ENCODE peak calls at places on chromosome 19, in four cellular contexts. One of them, this sample, is unnamed.

GRCh38 chr19:32104465-32105235 is 240.8 kb upstream of the ZNF507 start:
- DNase-seq in HepG2: no peak
- DNase-seq in GM12878: no peak
- DNase-seq in K562: peak
- DNase-seq in this sample: peak

GRCh38 chr19:36136975-36137686 is 2.7 kb upstream of the CAPNS1 start:
- DNase-seq in GM12878: no peak
- DNase-seq in HepG2: no peak
- DNase-seq in K562: no peak
- DNase-seq in this sample: peak

GRCh38 chr19:33703821-33704220 is 82.1 kb downstream of the CHST8 start:
- DNase-seq in K562: no peak
- DNase-seq in GM12878: no peak
- DNase-seq in HepG2: no peak
- DNase-seq in this sample: no peak

GRCh38 chr19:42420055-42420544 is 7.1 kb downstream of the LIPE start:
- DNase-seq in K562: peak
- DNase-seq in GM12878: no peak
- DNase-seq in HepG2: peak
- DNase-seq in this sample: peak

GRCh38 chr19:38792250-38793111 is 3.5 kb downstream of the LGALS7B start:
- DNase-seq in HepG2: no peak
- DNase-seq in K562: no peak
- DNase-seq in GM12878: no peak
- DNase-seq in this sample: no peak

GRCh38 chr19:13842294-13843103 is 34.4 kb upstream of the NANOS3 start:
- DNase-seq in HepG2: no peak
- DNase-seq in GM12878: no peak
- DNase-seq in K562: peak
- DNase-seq in this sample: peak

GRCh38 chr19:28523619-28524018 is 689.3 kb downstream of the UQCRFS1 start:
- DNase-seq in GM12878: no peak
- DNase-seq in K562: no peak
- DNase-seq in HepG2: no peak
- DNase-seq in this sample: no peak

GRCh38 chr19:40658031-40658430 is 32.4 kb downstream of the NUMBL start:
- DNase-seq in GM12878: no peak
- DNase-seq in K562: no peak
- DNase-seq in HepG2: no peak
- DNase-seq in this sample: no peak

GRCh38 chr19:38149597-38149996 is 74.4 kb downstream of the DPF1 start:
- DNase-seq in K562: peak
- DNase-seq in GM12878: no peak
- DNase-seq in HepG2: no peak
- DNase-seq in this sample: no peak

GRCh38 chr19:2087621-2088100 is 8.5 kb downstream of the MOB3A start:
- DNase-seq in GM12878: peak
- DNase-seq in HepG2: no peak
- DNase-seq in K562: no peak
- DNase-seq in this sample: no peak

GRCh38 chr19:51398096-51398704 is 7.8 kb upstream of the C19orf84 start:
- DNase-seq in GM12878: no peak
- DNase-seq in K562: peak
- DNase-seq in HepG2: peak
- DNase-seq in this sample: peak

GRCh38 chr19:2478324-2478755 is 2.4 kb downstream of the GADD45B start:
- DNase-seq in HepG2: no peak
- DNase-seq in K562: no peak
- DNase-seq in GM12878: no peak
- DNase-seq in this sample: no peak

GRCh38 chr19:34676697-34677385 is at the start of gene SCGB2B2:
- DNase-seq in HepG2: no peak
- DNase-seq in K562: no peak
- DNase-seq in GM12878: peak
- DNase-seq in this sample: peak

GRCh38 chr19:56912406-56912805 is 71.9 kb upstream of the PEG3 start:
- DNase-seq in K562: no peak
- DNase-seq in GM12878: no peak
- DNase-seq in HepG2: no peak
- DNase-seq in this sample: no peak

GRCh38 chr19:15640294-15640903 is at the start of gene CYP4F3:
- DNase-seq in GM12878: no peak
- DNase-seq in K562: peak
- DNase-seq in HepG2: peak
- DNase-seq in this sample: peak

GRCh38 chr19:5355076-5355475 is 14.5 kb upstream of the PTPRS start:
- DNase-seq in K562: no peak
- DNase-seq in HepG2: no peak
- DNase-seq in GM12878: no peak
- DNase-seq in this sample: no peak

GRCh38 chr19:35295792-35296462 is 4.0 kb downstream of the MAG start:
- DNase-seq in GM12878: no peak
- DNase-seq in K562: peak
- DNase-seq in HepG2: no peak
- DNase-seq in this sample: no peak

GRCh38 chr19:50173144-50173543 is 10.1 kb upstream of the IZUMO2 start:
- DNase-seq in GM12878: peak
- DNase-seq in K562: peak
- DNase-seq in HepG2: no peak
- DNase-seq in this sample: no peak

GRCh38 chr19:36392916-36393673 is 14.1 kb upstream of the ZFP14 start:
- DNase-seq in HepG2: no peak
- DNase-seq in GM12878: no peak
- DNase-seq in K562: no peak
- DNase-seq in this sample: no peak

GRCh38 chr19:20472854-20473253 is 92.7 kb downstream of the ZNF737 start:
- DNase-seq in K562: peak
- DNase-seq in GM12878: no peak
- DNase-seq in HepG2: no peak
- DNase-seq in this sample: no peak

GRCh38 chr19:49425922-49426592 is 869 bp downstream of the GFY start:
- DNase-seq in HepG2: no peak
- DNase-seq in K562: peak
- DNase-seq in GM12878: no peak
- DNase-seq in this sample: no peak

GRCh38 chr19:10478476-10478875 is 24.7 kb downstream of the KEAP1 start:
- DNase-seq in HepG2: no peak
- DNase-seq in GM12878: no peak
- DNase-seq in K562: no peak
- DNase-seq in this sample: no peak

GRCh38 chr19:2477141-2477710 is 1.3 kb downstream of the GADD45B start:
- DNase-seq in HepG2: no peak
- DNase-seq in K562: no peak
- DNase-seq in GM12878: no peak
- DNase-seq in this sample: no peak

GRCh38 chr19:7905859-7906258 is 2.2 kb downstream of the MAP2K7 start:
- DNase-seq in HepG2: no peak
- DNase-seq in GM12878: no peak
- DNase-seq in K562: no peak
- DNase-seq in this sample: no peak

GRCh38 chr19:34503546-34504272 is 22.2 kb downstream of the WTIP start:
- DNase-seq in K562: no peak
- DNase-seq in GM12878: no peak
- DNase-seq in HepG2: no peak
- DNase-seq in this sample: no peak

GRCh38 chr19:49212302-49212701 is 54.7 kb downstream of the TRPM4 start:
- DNase-seq in HepG2: no peak
- DNase-seq in K562: peak
- DNase-seq in GM12878: no peak
- DNase-seq in this sample: no peak

DNA sequence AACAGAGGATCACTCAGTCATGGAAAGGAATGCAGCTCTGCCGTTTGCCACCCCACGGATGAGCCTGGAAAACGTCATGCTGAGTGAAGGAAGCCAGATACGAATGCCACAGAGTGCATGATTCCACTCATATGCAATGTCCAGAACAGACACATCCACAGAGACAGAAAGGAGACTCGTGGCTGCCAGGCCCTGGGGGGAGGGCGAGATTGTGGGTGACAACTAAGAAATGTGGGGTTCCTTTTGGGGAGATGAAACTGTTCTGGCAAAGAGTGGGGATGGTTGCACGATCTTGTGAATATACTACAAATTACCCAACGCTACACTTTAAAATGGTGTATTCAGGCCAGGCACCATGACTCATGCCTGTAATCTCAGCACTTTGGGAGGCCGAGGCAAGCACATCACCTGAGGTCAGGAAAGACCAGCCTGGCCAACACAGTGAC is 27.2 kb upstream of the NAPA start:
- DNase-seq in K562: no peak
- DNase-seq in GM12878: no peak
- DNase-seq in HepG2: no peak
- DNase-seq in this sample: no peak
- TF ChIP-seq RAD21 in K562: no peak
- TF ChIP-seq RAD21 in GM12878: no peak
- TF ChIP-seq RAD21 in HepG2: no peak
- TF ChIP-seq RAD21 in this sample: no peak

GRCh38 chr19:9140159-9140874 is at the start of gene ZNF317:
- DNase-seq in K562: peak
- DNase-seq in HepG2: peak
- DNase-seq in GM12878: peak
- DNase-seq in this sample: peak

GRCh38 chr19:9144920-9145319 is 4.7 kb downstream of the ZNF317 start:
- DNase-seq in GM12878: no peak
- DNase-seq in HepG2: no peak
- DNase-seq in K562: no peak
- DNase-seq in this sample: peak

GRCh38 chr19:9139609-9140158 is 513 bp upstream of the ZNF317 start:
- DNase-seq in GM12878: no peak
- DNase-seq in HepG2: no peak
- DNase-seq in K562: no peak
- DNase-seq in this sample: no peak
- TF ChIP-seq POLR2AphosphoS2 in GM12878: no peak
- TF ChIP-seq POLR2AphosphoS2 in HepG2: no peak
- TF ChIP-seq POLR2AphosphoS2 in K562: no peak
- TF ChIP-seq POLR2AphosphoS2 in this sample: no peak

DNA sequence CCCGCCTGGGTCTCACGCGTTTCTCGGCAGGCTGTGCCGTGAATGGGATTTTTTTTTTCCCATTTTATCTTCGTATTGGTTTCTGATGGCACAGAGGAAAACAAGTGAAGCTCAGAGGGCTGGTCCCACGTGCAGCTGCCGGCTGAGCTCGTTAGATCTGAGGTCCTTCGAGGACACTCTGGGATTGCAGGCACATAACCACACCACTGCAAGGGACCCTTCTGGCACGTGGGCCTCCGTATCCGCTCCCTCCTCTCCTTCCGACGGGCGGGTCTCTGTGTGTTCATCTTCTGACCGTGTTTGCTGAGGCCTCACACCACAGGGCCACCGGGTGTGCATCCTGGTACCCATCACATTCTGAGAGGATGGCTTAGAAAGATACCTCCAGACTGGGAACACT is 16.6 kb downstream of the CFD start:
- DNase-seq in HepG2: no peak
- DNase-seq in K562: no peak
- DNase-seq in GM12878: no peak
- DNase-seq in this sample: no peak
- TF ChIP-seq RAD21 in HepG2: no peak
- TF ChIP-seq RAD21 in K562: no peak
- TF ChIP-seq RAD21 in GM12878: no peak
- TF ChIP-seq RAD21 in this sample: no peak

GRCh38 chr19:19134687-19135158 is 3.6 kb downstream of the TMEM161A start:
- DNase-seq in K562: peak
- DNase-seq in HepG2: no peak
- DNase-seq in GM12878: no peak
- DNase-seq in this sample: no peak
- TF ChIP-seq POLR2AphosphoS2 in K562: no peak
- TF ChIP-seq POLR2AphosphoS2 in HepG2: no peak
- TF ChIP-seq POLR2AphosphoS2 in GM12878: no peak
- TF ChIP-seq POLR2AphosphoS2 in this sample: no peak

GRCh38 chr19:52923782-52924593 is 760 bp upstream of the ZNF888 start:
- DNase-seq in HepG2: peak
- DNase-seq in GM12878: no peak
- DNase-seq in K562: peak
- DNase-seq in this sample: no peak
- TF ChIP-seq RAD21 in HepG2: no peak
- TF ChIP-seq RAD21 in GM12878: no peak
- TF ChIP-seq RAD21 in K562: no peak
- TF ChIP-seq RAD21 in this sample: no peak

GRCh38 chr19:3857449-3858003 is 11.3 kb downstream of the ZFR2 start:
- DNase-seq in HepG2: no peak
- DNase-seq in K562: no peak
- DNase-seq in GM12878: no peak
- DNase-seq in this sample: no peak
- TF ChIP-seq POLR2AphosphoS2 in HepG2: no peak
- TF ChIP-seq POLR2AphosphoS2 in K562: no peak
- TF ChIP-seq POLR2AphosphoS2 in GM12878: no peak
- TF ChIP-seq POLR2AphosphoS2 in this sample: no peak

DNA sequence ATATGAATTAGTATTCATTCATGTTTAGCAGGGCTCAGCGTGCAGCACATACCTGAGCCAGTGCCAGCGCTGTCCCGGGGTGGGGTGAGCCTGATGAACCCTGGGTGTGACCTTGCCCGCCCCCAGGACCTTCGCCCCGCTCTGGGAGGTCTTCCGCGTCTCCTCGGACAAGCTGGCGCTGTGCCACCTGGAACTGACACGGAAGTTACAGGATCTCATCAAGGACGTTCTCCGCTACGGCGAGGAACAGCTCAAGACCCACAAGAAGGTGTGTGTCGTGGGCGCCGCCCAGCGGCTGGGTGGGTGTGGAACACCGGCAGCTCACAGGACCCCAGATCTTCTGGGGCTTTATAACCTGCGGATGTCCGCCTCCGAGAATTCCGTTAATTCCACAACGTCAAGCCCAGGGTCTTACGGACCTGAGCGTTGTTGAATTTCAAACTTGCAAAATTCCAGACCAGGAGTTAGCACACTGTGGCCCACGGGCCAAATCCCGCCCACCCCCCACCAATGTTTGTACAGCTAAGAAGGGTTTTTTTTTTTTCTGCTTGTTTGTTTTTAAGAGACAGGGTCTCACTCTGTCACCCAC is 15.4 kb downstream of the FCHO1 start:
- DNase-seq in K562: peak
- DNase-seq in GM12878: no peak
- DNase-seq in HepG2: peak
- DNase-seq in this sample: peak
- TF ChIP-seq RAD21 in K562: no peak
- TF ChIP-seq RAD21 in GM12878: peak
- TF ChIP-seq RAD21 in HepG2: peak
- TF ChIP-seq RAD21 in this sample: peak

GRCh38 chr19:55526216-55527196 is 10.4 kb downstream of the SBK2 start:
- DNase-seq in K562: no peak
- DNase-seq in GM12878: no peak
- DNase-seq in HepG2: peak
- DNase-seq in this sample: peak
- TF ChIP-seq POLR2AphosphoS2 in K562: no peak
- TF ChIP-seq POLR2AphosphoS2 in GM12878: no peak
- TF ChIP-seq POLR2AphosphoS2 in HepG2: no peak
- TF ChIP-seq POLR2AphosphoS2 in this sample: no peak